ENCODE peak calls at places on chromosome 3, in four cellular contexts. O, N, X and I are unnamed samples.

GRCh38 chr3:53715815-53716483 is 130.3 kb downstream of the CHDH start:
- DNase-seq in O (no peak), X (no peak), N (peak; percentile 26), I (no peak)

GRCh38 chr3:45817788-45818523 is 21.6 kb upstream of the SLC6A20 start:
- DNase-seq in N (no peak), X (no peak), O (peak; percentile 99), I (peak; percentile 94)

GRCh38 chr3:129428020-129428381 is 435 bp downstream of the EFCAB12 start:
- DNase-seq in N (peak; percentile 34), O (no peak), X (no peak), I (no peak)

GRCh38 chr3:48301814-48302194 is 31.7 kb downstream of the SPINK8 start:
- DNase-seq in N (peak; percentile 25), O (peak; percentile 19), X (no peak), I (no peak)

GRCh38 chr3:139457066-139457465 is 19.2 kb downstream of the RBP2 start:
- DNase-seq in N (no peak), X (no peak), O (no peak), I (no peak)

GRCh38 chr3:136283627-136284026 is 33.5 kb downstream of the PCCB start:
- DNase-seq in N (peak; percentile 54), O (peak; percentile 50), X (no peak), I (no peak)

GRCh38 chr3:25511972-25512721 is 84.1 kb downstream of the RARB start:
- DNase-seq in X (no peak), O (no peak), N (no peak), I (no peak)

GRCh38 chr3:135456182-135456790 is 509.2 kb upstream of the PPP2R3A start:
- DNase-seq in O (no peak), X (peak; percentile 85), N (peak; percentile 85), I (no peak)

GRCh38 chr3:89025185-89025584 is 82.2 kb upstream of the EPHA3 start:
- DNase-seq in X (no peak), O (no peak), N (no peak), I (peak; percentile 46)

GRCh38 chr3:109685084-109686079 is 348.0 kb upstream of the DPPA4 start:
- DNase-seq in O (peak; percentile 99), X (no peak), N (peak; percentile 19), I (peak; percentile 94)

GRCh38 chr3:17678116-17678741 is 64.2 kb downstream of the TBC1D5 start:
- DNase-seq in N (no peak), X (no peak), O (peak; percentile 71), I (peak; percentile 39)

DNA sequence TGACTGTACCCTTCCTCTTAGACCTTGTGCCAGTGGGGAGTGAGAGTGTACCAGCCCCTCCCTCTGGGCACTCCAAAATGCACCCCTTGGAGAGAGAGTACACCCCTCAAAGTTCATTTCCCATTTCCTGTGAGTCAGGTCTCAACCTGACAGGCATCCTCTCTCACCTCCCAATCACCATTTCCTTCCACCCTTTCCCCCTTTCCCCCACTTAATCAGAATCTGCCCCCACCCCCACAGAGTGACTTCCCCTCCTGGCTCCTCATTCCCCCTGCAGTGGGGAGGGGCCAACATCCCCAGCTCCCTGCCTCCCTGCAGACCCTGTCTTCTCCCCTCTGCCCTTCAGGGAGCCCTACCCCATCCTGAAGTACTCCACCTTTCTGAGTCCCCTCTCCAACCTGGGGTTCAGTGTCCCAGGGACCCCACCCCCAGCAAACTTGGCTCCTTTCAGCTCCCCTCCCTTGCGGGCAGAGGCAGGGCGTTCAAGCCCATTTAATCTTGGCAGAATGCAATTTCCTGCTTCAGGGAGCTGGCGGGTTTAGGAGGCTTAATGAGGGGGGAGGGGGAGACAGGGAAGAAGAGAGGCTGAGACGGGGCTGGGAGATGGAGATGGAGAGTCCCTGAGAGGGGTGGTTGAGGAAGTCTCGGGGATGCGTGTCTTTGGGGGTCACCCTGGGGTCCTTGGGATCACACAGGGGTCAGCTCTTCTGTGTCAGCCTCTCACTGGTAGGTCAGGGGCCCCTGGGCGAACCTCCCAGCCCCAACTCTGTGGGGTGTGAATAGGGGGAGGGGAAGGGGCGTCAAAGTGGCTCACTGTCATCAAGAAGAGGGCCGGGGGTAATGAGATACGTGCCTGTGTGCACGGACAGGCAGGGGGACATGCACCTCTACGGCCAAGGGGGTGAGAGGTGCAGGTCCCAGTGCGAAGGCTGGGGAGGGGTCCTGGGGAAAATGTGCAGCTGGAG is 16.6 kb upstream of the SEMA3F start:
- DNase-seq in N (peak; percentile 89), X (peak; percentile 63), O (no peak), I (no peak)
- H2BK15ac ChIP-seq in N (no peak overlapping the region), X (no peak overlapping the region), O (peak overlapping the region; percentile 79), I (no peak overlapping the region)

GRCh38 chr3:36764704-36765038 is 318 bp upstream of the DCLK3 start:
- DNase-seq in O (no peak), X (no peak), N (no peak), I (no peak)
- H2BK15ac ChIP-seq in O (no peak overlapping the region), X (no peak overlapping the region), N (no peak overlapping the region), I (no peak overlapping the region)

DNA sequence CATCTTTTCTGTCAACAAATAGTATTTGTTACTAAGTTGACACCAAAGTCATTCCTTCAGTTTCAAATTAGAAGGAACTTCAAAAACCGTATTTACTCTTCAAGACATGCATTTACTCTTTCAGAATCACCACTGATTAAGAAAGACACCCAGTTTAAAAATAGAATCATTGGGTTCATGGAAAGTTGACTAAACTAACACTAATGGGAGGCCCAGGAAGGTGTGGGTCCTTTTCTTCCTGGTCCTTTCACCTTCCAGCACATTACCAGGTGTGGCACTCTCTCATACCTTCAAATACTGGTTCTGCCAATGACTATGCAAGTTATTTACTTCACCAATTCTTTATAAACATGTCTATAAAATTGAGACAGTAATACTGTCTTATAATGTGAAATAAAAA is 49.2 kb downstream of the LRRFIP2 start:
- DNase-seq in X (no peak), N (no peak), O (no peak), I (no peak)
- H2BK15ac ChIP-seq in X (no peak overlapping the region), N (no peak overlapping the region), O (no peak overlapping the region), I (no peak overlapping the region)

GRCh38 chr3:15974647-15975046 is 176.9 kb upstream of the ANKRD28 start:
- DNase-seq in O (no peak), X (peak; percentile 80), N (peak; percentile 70), I (no peak)

GRCh38 chr3:15977089-15977488 is 179.3 kb upstream of the ANKRD28 start:
- DNase-seq in O (no peak), X (no peak), N (no peak), I (no peak)

GRCh38 chr3:15976524-15976923 is 178.7 kb upstream of the ANKRD28 start:
- DNase-seq in N (no peak), X (no peak), O (no peak), I (no peak)

GRCh38 chr3:15973414-15973813 is 175.6 kb upstream of the ANKRD28 start:
- DNase-seq in N (no peak), O (no peak), X (no peak), I (no peak)

GRCh38 chr3:15973930-15974329 is 176.2 kb upstream of the ANKRD28 start:
- DNase-seq in X (no peak), N (no peak), O (no peak), I (no peak)
- H2BK15ac ChIP-seq in X (no peak overlapping the region), N (no peak overlapping the region), O (no peak overlapping the region), I (no peak overlapping the region)

GRCh38 chr3:114290911-114291901 is 2.6 kb upstream of the TIGIT start:
- DNase-seq in N (peak; percentile 96), X (peak; percentile 95), O (peak; percentile 37), I (peak; percentile 49)
- H2BK15ac ChIP-seq in N (no peak overlapping the region), X (no peak overlapping the region), O (no peak overlapping the region), I (no peak overlapping the region)